ENCODE peak calls at places on chromosomes 5 and 9, in four cellular contexts. Q is GM12865, E is GM20000, W is mammary epithelial cell. K is an unnamed sample.

GRCh38 chr5:84014966-84015365 is 294.3 kb upstream of the HAPLN1 start:
- DNase-seq in Q (no peak), E (no peak), W (no peak), K (no peak)

GRCh38 chr9:11973011-11973410 is 720.2 kb upstream of the TYRP1 start:
- DNase-seq in W (no peak), Q (no peak), E (no peak), K (no peak)

GRCh38 chr5:40570408-40571129 is 109.1 kb upstream of the PTGER4 start:
- DNase-seq in Q (peak), W (peak), E (peak), K (no peak)

GRCh38 chr9:131019387-131020239 is 10.6 kb downstream of the LAMC3 start:
- DNase-seq in Q (no peak), E (no peak), W (no peak), K (no peak)

GRCh38 chr5:151448038-151448985 is 909 bp downstream of the SLC36A1 start:
- DNase-seq in E (no peak), W (peak), Q (peak), K (peak)

GRCh38 chr9:93466416-93467061 is 13.2 kb upstream of the FAM120AOS start:
- DNase-seq in W (no peak), Q (no peak), E (no peak), K (no peak)

GRCh38 chr5:117760114-117760513 is 1185.5 kb upstream of the SEMA6A start:
- DNase-seq in Q (no peak), W (no peak), E (no peak), K (no peak)

GRCh38 chr5:61926911-61927310 is 379.1 kb upstream of the KIF2A start:
- DNase-seq in Q (no peak), W (no peak), E (no peak), K (no peak)

GRCh38 chr5:157917909-157918809 is 59.2 kb upstream of the CLINT1 start:
- DNase-seq in E (peak), W (peak), Q (peak), K (peak)

GRCh38 chr9:111615928-111616327 is 15.2 kb upstream of the DNAJC25 start:
- DNase-seq in Q (no peak), W (no peak), E (no peak), K (no peak)

GRCh38 chr9:125509476-125509875 is 197.5 kb downstream of the MAPKAP1 start:
- DNase-seq in E (no peak), W (no peak), Q (no peak), K (no peak)

GRCh38 chr9:111961575-111961974 is 65.0 kb downstream of the UGCG start:
- DNase-seq in W (no peak), E (no peak), Q (no peak), K (no peak)

GRCh38 chr5:150645070-150645700 is 4.7 kb downstream of the SYNPO start:
- DNase-seq in W (peak), E (no peak), Q (no peak), K (peak)

GRCh38 chr9:29322240-29322639 is 1749.0 kb upstream of the C9orf72 start:
- DNase-seq in E (peak), W (no peak), Q (peak), K (no peak)

GRCh38 chr5:149172709-149173505 is 31.6 kb downstream of the ABLIM3 start:
- DNase-seq in W (peak), Q (no peak), E (no peak), K (no peak)

GRCh38 chr5:80151890-80152289 is 104.0 kb downstream of the SERINC5 start:
- DNase-seq in Q (no peak), W (no peak), E (no peak), K (no peak)

GRCh38 chr5:93909356-93909755 is 168.0 kb upstream of the POU5F2 start:
- DNase-seq in W (no peak), Q (no peak), E (no peak), K (no peak)

GRCh38 chr9:111986035-111986556 is 89.5 kb downstream of the UGCG start:
- DNase-seq in W (no peak), E (no peak), Q (peak), K (no peak)

GRCh38 chr5:150789431-150789830 is 10.9 kb downstream of the SMIM3 start:
- DNase-seq in E (no peak), Q (no peak), W (no peak), K (no peak)

GRCh38 chr5:132526974-132527564 is 16.3 kb downstream of the IL5 start:
- DNase-seq in W (peak), E (no peak), Q (no peak), K (no peak)

GRCh38 chr9:109286571-109286977 is 34.3 kb downstream of the EPB41L4B start:
- DNase-seq in Q (no peak), W (peak), E (no peak), K (no peak)

GRCh38 chr5:38468978-38469706 is 87.3 kb downstream of the LIFR start:
- DNase-seq in Q (no peak), W (no peak), E (no peak), K (no peak)

GRCh38 chr5:122182491-122182921 is 53.2 kb downstream of the ZNF474 start:
- DNase-seq in E (no peak), W (peak), Q (no peak), K (no peak)

GRCh38 chr5:547086-547924 is 23.1 kb upstream of the SLC9A3 start:
- DNase-seq in E (no peak), W (peak), Q (no peak), K (no peak)

GRCh38 chr5:147878066-147878748 is at the start of gene SCGB3A2:
- DNase-seq in E (no peak), Q (no peak), W (no peak), K (no peak)

GRCh38 chr9:122845116-122845515 is 16.7 kb upstream of the PDCL start:
- DNase-seq in W (no peak), E (no peak), Q (no peak), K (no peak)

GRCh38 chr9:101369286-101369685 is 15.5 kb downstream of the BAAT start:
- DNase-seq in E (no peak), W (no peak), Q (no peak), K (no peak)

GRCh38 chr9:113579270-113580040 is 115.9 kb downstream of the RGS3 start:
- DNase-seq in W (no peak), Q (peak), E (peak), K (no peak)

GRCh38 chr9:113267911-113268563 is 7.3 kb downstream of the CDC26 start:
- DNase-seq in Q (no peak), E (no peak), W (no peak), K (no peak)

DNA sequence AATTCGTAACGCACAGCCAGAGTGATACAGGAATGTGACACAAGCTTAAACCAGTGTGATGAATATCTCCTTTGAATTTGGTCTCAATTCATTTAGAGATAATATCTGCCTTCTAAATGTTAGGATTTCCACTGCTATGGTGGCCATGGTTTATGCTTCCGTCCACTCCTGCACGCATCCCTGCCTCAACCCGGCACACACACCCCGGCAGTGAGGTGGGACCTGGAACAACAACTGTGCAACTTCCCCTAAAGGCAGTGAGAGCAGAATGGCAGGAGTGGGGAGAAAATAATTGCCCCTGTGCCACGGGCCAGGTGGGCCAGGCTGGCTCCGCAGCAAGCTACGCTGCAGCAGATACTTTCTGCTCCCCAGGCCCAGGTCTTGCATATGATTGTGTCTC is 72.6 kb upstream of the CPEB4 start:
- DNase-seq in W (no peak), Q (no peak), E (no peak), K (no peak)
- TF ChIP-seq CTCF in W (no peak), Q (no peak), E (no peak), K (no peak)

GRCh38 chr9:37374892-37375291 is 47.6 kb upstream of the GRHPR start:
- DNase-seq in Q (peak), W (no peak), E (peak), K (no peak)
- TF ChIP-seq CTCF in Q (no peak), W (no peak), E (peak), K (no peak)

GRCh38 chr5:35960328-35960727 is 21.9 kb upstream of the CAPSL start:
- DNase-seq in E (no peak), Q (no peak), W (no peak), K (no peak)

DNA sequence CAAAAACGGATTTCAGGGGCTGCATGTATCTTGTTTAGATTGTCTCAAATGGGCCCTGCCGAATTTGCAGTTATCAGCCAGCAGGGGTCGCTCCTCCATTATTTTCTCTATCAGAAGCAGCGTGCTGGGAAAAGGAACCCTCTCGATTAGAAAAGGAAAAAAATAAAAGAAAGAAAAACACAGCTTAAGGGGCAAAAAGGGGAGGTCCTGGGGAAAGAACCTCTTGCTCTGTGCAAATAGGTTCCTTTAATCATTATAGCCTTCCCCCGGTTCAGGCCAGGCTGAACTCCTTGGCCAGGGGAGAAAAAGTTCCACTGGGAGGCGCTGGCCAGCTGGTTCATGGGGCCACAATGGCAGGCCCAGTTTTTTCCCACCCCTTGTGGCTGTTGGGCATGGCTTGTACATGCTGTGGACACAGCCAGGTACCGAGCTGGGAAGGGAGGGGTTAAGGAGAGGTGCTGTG is 25.0 kb upstream of the CAPSL start:
- DNase-seq in Q (peak), E (no peak), W (peak), K (peak)
- TF ChIP-seq CTCF in Q (peak), E (no peak), W (peak), K (peak)

GRCh38 chr5:139982975-139983240 is 60.2 kb downstream of the NRG2 start:
- DNase-seq in W (no peak), E (no peak), Q (no peak), K (no peak)
- TF ChIP-seq CTCF in W (no peak), E (no peak), Q (no peak), K (no peak)

DNA sequence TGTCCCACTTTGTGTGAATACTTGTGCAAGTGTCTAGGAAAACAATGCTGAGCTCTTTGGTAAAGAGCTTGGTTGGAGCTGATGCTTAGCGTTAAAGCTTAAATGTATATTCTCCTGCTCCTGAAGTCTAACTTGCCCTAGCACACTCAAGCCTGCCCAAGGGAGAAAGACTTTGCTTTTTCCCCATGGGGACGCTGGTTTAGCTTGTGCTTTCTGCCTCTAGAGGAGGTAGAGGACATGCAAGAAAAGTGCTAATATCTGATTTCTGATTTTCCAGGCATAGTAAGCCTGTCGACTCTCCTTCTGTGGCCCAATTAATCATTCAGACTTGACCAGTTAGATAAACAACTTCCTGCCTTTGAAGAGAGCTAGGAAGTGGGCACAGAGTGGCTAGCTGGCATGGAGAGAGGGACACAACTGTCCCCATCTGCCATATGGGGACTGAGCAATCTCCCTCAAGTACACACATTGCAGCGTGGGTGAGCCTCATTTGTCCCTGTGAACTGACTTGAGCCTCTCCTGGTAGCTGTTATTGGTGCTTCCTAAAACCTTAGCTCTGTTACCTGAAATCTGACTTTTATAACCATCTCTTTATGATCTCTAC is 348.4 kb downstream of the BRINP1 start:
- DNase-seq in Q (no peak), W (no peak), E (no peak), K (no peak)
- TF ChIP-seq CTCF in Q (no peak), W (no peak), E (no peak), K (no peak)

GRCh38 chr9:82209797-82210470 is 221.4 kb downstream of the SPATA31D1 start:
- DNase-seq in Q (peak), W (peak), E (no peak), K (no peak)
- TF ChIP-seq CTCF in Q (no peak), W (no peak), E (no peak), K (no peak)

DNA sequence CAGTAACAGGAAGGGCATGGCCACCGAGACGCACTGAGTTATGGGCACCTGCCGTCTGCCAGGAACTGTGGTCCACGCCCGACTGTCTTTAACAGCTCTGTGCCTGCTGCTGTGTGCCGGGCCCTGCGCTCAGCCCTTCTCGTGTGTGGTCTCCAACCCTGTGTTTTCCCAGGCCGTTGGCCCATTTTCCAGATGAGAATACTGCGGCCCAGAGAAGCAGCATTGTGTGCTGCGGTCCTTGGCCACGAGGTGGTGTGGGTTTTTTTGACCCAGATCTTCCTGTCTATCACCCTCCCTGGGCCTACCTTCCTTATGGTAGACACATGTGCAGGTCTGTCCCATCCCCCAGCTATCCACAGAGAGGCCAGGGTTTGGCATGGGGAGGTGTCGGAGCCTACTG is 47.0 kb downstream of the RXRA start:
- DNase-seq in Q (peak), W (no peak), E (no peak), K (no peak)
- TF ChIP-seq CTCF in Q (peak), W (no peak), E (no peak), K (no peak)

GRCh38 chr5:142769793-142770649 is at the start of gene ARHGAP26:
- DNase-seq in Q (peak), W (peak), E (peak), K (peak)

GRCh38 chr5:142767178-142767577 is 3.0 kb upstream of the ARHGAP26 start:
- DNase-seq in Q (no peak), E (no peak), W (no peak), K (no peak)

GRCh38 chr5:142767925-142768324 is 2.3 kb upstream of the ARHGAP26 start:
- DNase-seq in E (no peak), W (no peak), Q (no peak), K (no peak)

GRCh38 chr5:142770650-142771609 is 753 bp downstream of the ARHGAP26 start:
- DNase-seq in W (peak), E (peak), Q (peak), K (peak)

GRCh38 chr5:142769251-142769792 is 855 bp upstream of the ARHGAP26 start:
- DNase-seq in W (no peak), Q (no peak), E (no peak), K (peak)
- TF ChIP-seq CTCF in W (no peak), Q (no peak), E (no peak), K (no peak)

GRCh38 chr9:71857159-71857558 is 53.8 kb downstream of the ABHD17B start:
- DNase-seq in E (no peak), Q (no peak), W (no peak), K (no peak)
- TF ChIP-seq CTCF in E (no peak), Q (no peak), W (no peak), K (no peak)

K was measured in nephron progenitor cell.